ENCODE peak calls at places on chromosomes 16 and 17, in seven cellular contexts. A is non-pigmented ciliary epithelial cell; K is spleen; U is stimulated activated effector memory CD8-positive, alpha-beta T cell treated with anti-CD3 and anti-CD28 coated beads, Interleukin-12 subunit alpha, Interleukin-12 subunit beta, amount 100 ng/mL, for 72 hours; M is IMR-90; F is left colon; D is testis. C is an unnamed sample.

GRCh38 chr17:45225051-45225700 is 3.5 kb downstream of the FMNL1 start:
- DNase-seq in U (peak; percentile 33), A (no peak), F (no peak), D (no peak), M (no peak), K (peak; percentile 86), C (peak; percentile 10)

GRCh38 chr17:51860934-51861561 is 297.5 kb downstream of the CA10 start:
- DNase-seq in F (no peak), M (no peak), D (peak; percentile 74), K (no peak), A (no peak), U (no peak), C (peak; percentile 2)

GRCh38 chr16:72474511-72475123 is 302.7 kb upstream of the PMFBP1 start:
- DNase-seq in F (no peak), D (no peak), M (peak; percentile 78), U (no peak), K (no peak), A (peak; percentile 90), C (no peak)

GRCh38 chr17:75991396-75991795 is 9.3 kb upstream of the CDK3 start:
- DNase-seq in F (no peak), U (no peak), A (no peak), D (no peak), K (peak; percentile 62), M (no peak), C (no peak)

GRCh38 chr16:2919511-2920255 is 8.0 kb downstream of the FLYWCH1 start:
- DNase-seq in D (peak; percentile 78), U (peak; percentile 46), F (no peak), A (no peak), K (no peak), M (peak; percentile 74), C (no peak)

GRCh38 chr16:23055481-23055880 is 93.8 kb downstream of the USP31 start:
- DNase-seq in A (no peak), K (no peak), M (no peak), F (no peak), U (no peak), D (no peak), C (no peak)

GRCh38 chr16:89343501-89344291 is 126.2 kb downstream of the ZNF778 start:
- DNase-seq in K (no peak), F (no peak), D (no peak), U (no peak), M (peak; percentile 53), A (no peak), C (no peak)

GRCh38 chr17:9979463-9979995 is 74.5 kb upstream of the RCVRN start:
- DNase-seq in A (no peak), K (no peak), F (no peak), M (peak; percentile 14), D (no peak), U (no peak), C (no peak)

GRCh38 chr17:69773081-69773480 is 301.9 kb upstream of the KCNJ16 start:
- DNase-seq in F (no peak), D (no peak), M (peak; percentile 43), K (no peak), A (no peak), U (no peak), C (no peak)

GRCh38 chr17:29918922-29919856 is 10.8 kb downstream of the SSH2 start:
- DNase-seq in K (no peak), M (peak; percentile 58), U (no peak), A (peak; percentile 42), D (no peak), F (no peak), C (no peak)

GRCh38 chr16:12386076-12386641 is 409.6 kb downstream of the SNX29 start:
- DNase-seq in D (peak; percentile 82), A (no peak), U (no peak), F (no peak), K (no peak), M (no peak), C (no peak)

C was measured in GM12892.